ENCODE peak calls at places on chromosomes 2 and 18, in nine cellular contexts. V is uterus, P is A549, S is endothelial cell of umbilical vein, U is breast epithelium, O is spleen, H is body of pancreas, F is heart left ventricle, X is H1. G is an unnamed sample.

GRCh38 chr2:230408244-230408842 is 7.7 kb upstream of the SP100 start:
- DNase-seq in V (peak; percentile 50), P (no peak), S (peak; percentile 93), U (no peak), O (no peak), H (no peak), F (no peak), X (no peak), G (peak; percentile 30)

GRCh38 chr2:12714391-12715221 is 2.1 kb upstream of the TRIB2 start:
- DNase-seq in V (no peak), P (no peak), S (peak; percentile 67), U (peak; percentile 45), O (no peak), H (no peak), F (no peak), X (no peak), G (no peak)

GRCh38 chr2:10329880-10330699 is 27.4 kb downstream of the HPCAL1 start:
- DNase-seq in V (no peak), P (peak; percentile 65), S (peak; percentile 83), U (no peak), O (no peak), H (no peak), F (no peak), X (no peak), G (no peak)

GRCh38 chr2:126658910-126659613 is 3.1 kb downstream of the GYPC start:
- DNase-seq in V (peak; percentile 64), P (no peak), S (no peak), U (peak; percentile 49), O (peak; percentile 92), H (peak; percentile 23), F (peak; percentile 85), X (no peak), G (peak; percentile 39)

GRCh38 chr2:10654069-10654468 is 35.7 kb downstream of the NOL10 start:
- DNase-seq in V (no peak), P (no peak), S (peak; percentile 57), U (no peak), O (no peak), H (no peak), F (no peak), X (no peak), G (no peak)

GRCh38 chr2:131121464-131121863 is 16.3 kb downstream of the PLEKHB2 start:
- DNase-seq in V (no peak), P (no peak), S (no peak), U (no peak), O (no peak), H (no peak), F (no peak), X (no peak), G (no peak)

GRCh38 chr18:45894818-45895217 is 69.3 kb downstream of the SIGLEC15 start:
- DNase-seq in V (no peak), P (no peak), S (no peak), U (no peak), O (no peak), H (no peak), F (no peak), X (no peak), G (no peak)

GRCh38 chr2:157830696-157831570 is 45.2 kb downstream of the ACVR1 start:
- DNase-seq in V (peak; percentile 68), P (peak; percentile 74), S (peak; percentile 92), U (no peak), O (no peak), H (no peak), F (no peak), X (no peak), G (peak; percentile 58)

GRCh38 chr2:162710282-162710891 is 128.2 kb downstream of the KCNH7 start:
- DNase-seq in V (no peak), P (no peak), S (no peak), U (no peak), O (no peak), H (peak; percentile 52), F (no peak), X (no peak), G (peak; percentile 23)

GRCh38 chr2:111113838-111114237 is 6.9 kb upstream of the BCL2L11 start:
- DNase-seq in V (no peak), P (no peak), S (no peak), U (no peak), O (no peak), H (no peak), F (no peak), X (no peak), G (no peak)

GRCh38 chr2:131641414-131642206 is 113.9 kb downstream of the CCDC74A start:
- DNase-seq in V (no peak), P (no peak), S (no peak), U (no peak), O (no peak), H (no peak), F (no peak), X (no peak), G (no peak)

GRCh38 chr2:45968946-45969584 is 317.6 kb downstream of the PRKCE start:
- DNase-seq in V (peak; percentile 54), P (no peak), S (no peak), U (no peak), O (no peak), H (no peak), F (no peak), X (no peak), G (peak; percentile 46)

GRCh38 chr2:200966770-200967169 is 3.3 kb upstream of the ORC2 start:
- DNase-seq in V (no peak), P (peak; percentile 13), S (peak; percentile 59), U (no peak), O (no peak), H (no peak), F (no peak), X (no peak), G (no peak)

GRCh38 chr2:241150660-241151530 is 628 bp downstream of the PPP1R7 start:
- DNase-seq in V (no peak), P (no peak), S (no peak), U (peak; percentile 21), O (no peak), H (no peak), F (no peak), X (no peak), G (no peak)

GRCh38 chr2:20421988-20422678 is 24.7 kb upstream of the RHOB start:
- DNase-seq in V (peak; percentile 85), P (no peak), S (no peak), U (peak; percentile 97), O (peak; percentile 89), H (peak; percentile 94), F (peak; percentile 95), X (no peak), G (peak; percentile 100)

GRCh38 chr2:33240178-33240577 is 236.3 kb upstream of the RASGRP3 start:
- DNase-seq in V (no peak), P (no peak), S (peak; percentile 44), U (no peak), O (no peak), H (no peak), F (no peak), X (no peak), G (no peak)

GRCh38 chr2:85326946-85327756 is 638 bp downstream of the TGOLN2 start:
- DNase-seq in V (peak; percentile 50), P (no peak), S (peak; percentile 67), U (peak; percentile 44), O (peak; percentile 92), H (peak; percentile 43), F (peak; percentile 77), X (no peak), G (peak; percentile 44)

GRCh38 chr18:28003451-28003850 is 173.5 kb downstream of the CDH2 start:
- DNase-seq in V (no peak), P (no peak), S (peak; percentile 83), U (no peak), O (no peak), H (no peak), F (no peak), X (no peak), G (no peak)

DNA sequence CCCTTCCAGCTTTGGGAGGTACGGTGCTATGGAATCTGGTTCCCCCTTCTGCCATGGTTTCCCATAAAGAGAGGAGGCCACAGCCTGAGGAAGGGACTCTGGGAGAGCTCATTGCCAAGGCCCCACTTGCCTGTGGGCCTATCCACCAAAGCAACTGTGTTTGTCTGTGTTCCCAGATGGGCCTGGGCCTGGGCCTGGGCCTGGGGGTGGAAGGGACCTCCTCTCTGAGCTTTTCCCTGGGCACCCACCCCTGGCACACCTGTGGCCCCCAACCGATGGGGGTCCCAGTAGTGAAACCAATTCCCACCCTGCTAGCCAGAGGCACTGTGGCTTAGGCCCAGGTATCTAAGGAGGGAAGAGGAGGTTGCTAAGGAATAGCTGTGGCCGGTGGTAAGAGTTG is 4.8 kb upstream of the DUSP2 start:
- DNase-seq in V (peak; percentile 0), P (no peak), S (no peak), U (no peak), O (peak; percentile 75), H (no peak), F (no peak), X (no peak), G (no peak)
- H3K27ac ChIP-seq in V (no peak overlapping the region), P (no peak overlapping the region), S (no peak overlapping the region), U (no peak overlapping the region), O (peak overlapping the region; percentile 30), H (no peak overlapping the region), F (no peak overlapping the region), X (no peak overlapping the region), G (no peak overlapping the region)

GRCh38 chr2:28134262-28134812 is 243.8 kb downstream of the BABAM2 start:
- DNase-seq in V (peak; percentile 72), P (no peak), S (no peak), U (peak; percentile 88), O (no peak), H (peak; percentile 77), F (no peak), X (no peak), G (peak; percentile 65)
- TF ChIP-seq POLR2A in V (no peak), P (no peak), S (no peak), U (no peak), O (no peak), H (peak; percentile 24), F (no peak), X (no peak), G (no peak)

DNA sequence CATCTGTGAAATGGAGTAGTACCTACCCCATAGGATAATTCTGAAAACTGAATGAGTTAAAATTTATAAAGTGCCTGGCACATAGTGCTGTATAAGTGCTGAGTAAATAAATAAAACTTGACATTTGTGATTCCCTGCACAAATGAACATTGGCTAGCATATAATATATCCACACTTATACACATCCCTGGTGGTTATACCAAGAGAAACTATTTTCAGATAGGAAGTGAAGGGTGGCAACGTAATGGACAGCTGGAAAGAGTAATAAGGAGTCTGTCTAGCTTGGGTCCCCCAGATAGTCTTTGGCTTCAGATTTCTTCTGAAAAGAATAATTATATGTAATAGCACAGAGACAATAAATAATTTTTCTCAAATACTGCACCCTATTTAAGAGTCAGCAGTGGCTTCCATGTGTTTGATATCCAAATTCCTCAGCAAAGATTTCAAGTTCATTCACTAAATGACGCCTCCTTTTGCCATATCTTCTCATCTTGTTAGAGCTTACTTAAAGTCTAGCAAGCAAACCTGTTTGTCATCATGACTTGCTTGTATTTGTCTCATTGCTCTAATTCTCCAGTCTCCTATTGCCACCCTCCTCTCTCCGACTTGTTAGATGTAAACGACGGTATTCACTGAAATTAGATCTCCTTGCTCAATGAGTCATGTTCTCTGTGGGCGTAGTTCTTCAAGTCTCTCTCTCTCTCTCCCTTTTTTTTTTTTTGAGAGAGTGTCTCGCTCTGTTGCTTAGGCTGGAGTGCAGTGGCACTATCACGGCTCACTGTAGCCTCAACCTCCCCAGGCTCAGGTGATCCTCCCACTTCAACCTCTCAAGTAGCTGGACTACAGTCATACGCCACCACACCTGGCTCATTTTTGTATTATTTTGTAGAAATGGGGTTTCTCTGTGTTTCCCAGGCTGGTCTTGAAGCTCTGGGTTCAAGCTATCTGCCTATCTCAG is 8.7 kb upstream of the ADGRF3 start:
- DNase-seq in V (no peak), P (peak; percentile 75), S (no peak), U (no peak), O (no peak), H (no peak), F (no peak), X (no peak), G (peak; percentile 71)
- H3K27ac ChIP-seq in V (no peak overlapping the region), P (peak overlapping the region; percentile 82), S (no peak overlapping the region), U (no peak overlapping the region), O (no peak overlapping the region), H (no peak overlapping the region), F (no peak overlapping the region), X (no peak overlapping the region), G (peak overlapping the region; percentile 54)

GRCh38 chr2:61984682-61985081 is 79.2 kb downstream of the COMMD1 start:
- DNase-seq in V (no peak), P (no peak), S (no peak), U (no peak), O (no peak), H (no peak), F (no peak), X (no peak), G (no peak)
- TF ChIP-seq POLR2A in V (no peak), P (no peak), S (no peak), U (no peak), O (no peak), H (no peak), F (no peak), X (no peak), G (no peak)